ENCODE peak calls at places on chromosomes 6 and 20, in four cellular contexts. T is OCI-LY7, V is tibial artery, U is kidney. P is an unnamed sample.

GRCh38 chr6:64736421-64736950 is 970.5 kb downstream of the EYS start:
- DNase-seq in T (no peak), V (no peak), U (no peak), P (no peak)

GRCh38 chr20:33554914-33555420 is 65.1 kb downstream of the CBFA2T2 start:
- DNase-seq in T (peak; percentile 91), V (no peak), U (no peak), P (no peak)

GRCh38 chr6:159645659-159646058 is 47.4 kb downstream of the SOD2 start:
- DNase-seq in T (no peak), V (no peak), U (no peak), P (no peak)

GRCh38 chr6:34067814-34068213 is 78.1 kb downstream of the GRM4 start:
- DNase-seq in T (peak; percentile 29), V (no peak), U (no peak), P (peak; percentile 71)

GRCh38 chr6:133241901-133242760 is 974 bp downstream of the EYA4 start:
- DNase-seq in T (no peak), V (no peak), U (peak; percentile 81), P (no peak)

GRCh38 chr20:17394411-17394810 is 136.8 kb downstream of the BFSP1 start:
- DNase-seq in T (no peak), V (no peak), U (no peak), P (no peak)

GRCh38 chr20:574297-574942 is 30.8 kb upstream of the CSNK2A1 start:
- DNase-seq in T (no peak), V (no peak), U (no peak), P (peak; percentile 85)

GRCh38 chr20:51531712-51532456 is 10.6 kb downstream of the NFATC2 start:
- DNase-seq in T (no peak), V (no peak), U (no peak), P (no peak)

GRCh38 chr6:15457121-15457646 is 205.6 kb downstream of the DTNBP1 start:
- DNase-seq in T (no peak), V (no peak), U (no peak), P (no peak)

GRCh38 chr6:34529665-34530327 is 26.3 kb downstream of the SPDEF start:
- DNase-seq in T (no peak), V (no peak), U (no peak), P (no peak)

GRCh38 chr6:6918216-6918983 is 189.4 kb upstream of the RREB1 start:
- DNase-seq in T (no peak), V (no peak), U (no peak), P (no peak)

GRCh38 chr6:5261545-5262109 is 314 bp downstream of the FARS2 start:
- DNase-seq in T (no peak), V (no peak), U (no peak), P (no peak)

GRCh38 chr20:59518881-59519706 is 85.2 kb upstream of the PHACTR3 start:
- DNase-seq in T (peak; percentile 58), V (no peak), U (no peak), P (peak; percentile 46)

GRCh38 chr6:140590641-140591040 is 1216.2 kb upstream of the CITED2 start:
- DNase-seq in T (no peak), V (no peak), U (no peak), P (no peak)

GRCh38 chr6:74991573-74992332 is 214.1 kb downstream of the COL12A1 start:
- DNase-seq in T (no peak), V (no peak), U (no peak), P (no peak)

GRCh38 chr6:151681426-151682059 is 125.9 kb upstream of the ESR1 start:
- DNase-seq in T (no peak), V (no peak), U (no peak), P (no peak)

GRCh38 chr6:1596088-1596852 is 13.4 kb upstream of the FOXC1 start:
- DNase-seq in T (peak; percentile 54), V (peak; percentile 80), U (no peak), P (peak; percentile 71)

GRCh38 chr6:138487122-138487604 is 12.1 kb downstream of the NHSL1 start:
- DNase-seq in T (no peak), V (no peak), U (no peak), P (no peak)

GRCh38 chr6:7489376-7489775 is 52.1 kb upstream of the DSP start:
- DNase-seq in T (no peak), V (no peak), U (no peak), P (no peak)

GRCh38 chr6:49801525-49801924 is 14.4 kb upstream of the PGK2 start:
- DNase-seq in T (no peak), V (no peak), U (no peak), P (no peak)

GRCh38 chr20:33051333-33051732 is 2.4 kb upstream of the BPIFB3 start:
- DNase-seq in T (no peak), V (no peak), U (no peak), P (no peak)

GRCh38 chr20:50824137-50824536 is 29.3 kb downstream of the BCAS4 start:
- DNase-seq in T (no peak), V (peak; percentile 96), U (peak; percentile 88), P (no peak)

GRCh38 chr6:24126586-24127192 is 674 bp downstream of the NRSN1 start:
- DNase-seq in T (peak; percentile 39), V (no peak), U (no peak), P (no peak)

GRCh38 chr20:32127347-32127746 is 17.8 kb downstream of the TM9SF4 start:
- DNase-seq in T (no peak), V (no peak), U (no peak), P (no peak)

GRCh38 chr6:71072508-71072907 is 115.6 kb upstream of the B3GAT2 start:
- DNase-seq in T (no peak), V (no peak), U (no peak), P (no peak)

GRCh38 chr6:7215798-7216231 is 97.2 kb downstream of the SSR1 start:
- DNase-seq in T (no peak), V (no peak), U (peak; percentile 86), P (no peak)

GRCh38 chr20:38373231-38373867 is 27.1 kb downstream of the LBP start:
- DNase-seq in T (no peak), V (no peak), U (no peak), P (no peak)

GRCh38 chr6:52407467-52407866 is 12.7 kb upstream of the EFHC1 start:
- DNase-seq in T (peak; percentile 80), V (no peak), U (no peak), P (peak; percentile 49)

GRCh38 chr6:53391170-53391569 is 42.4 kb upstream of the ELOVL5 start:
- DNase-seq in T (no peak), V (no peak), U (no peak), P (no peak)

GRCh38 chr6:113909224-113909856 is 52.2 kb downstream of the MARCKS start:
- DNase-seq in T (peak; percentile 68), V (no peak), U (no peak), P (no peak)

GRCh38 chr6:11852061-11852619 is 73.5 kb upstream of the ADTRP start:
- DNase-seq in T (no peak), V (no peak), U (no peak), P (no peak)

GRCh38 chr20:40943591-40943990 is 85.0 kb upstream of the TOP1 start:
- DNase-seq in T (peak; percentile 25), V (no peak), U (no peak), P (no peak)

GRCh38 chr20:34449674-34450592 is 66.3 kb upstream of the DYNLRB1 start:
- DNase-seq in T (no peak), V (no peak), U (no peak), P (no peak)

GRCh38 chr6:136611133-136611532 is 60.9 kb upstream of the MAP7 start:
- DNase-seq in T (no peak), V (no peak), U (no peak), P (no peak)

GRCh38 chr6:15758631-15759215 is 95.9 kb upstream of the DTNBP1 start:
- DNase-seq in T (no peak), V (no peak), U (no peak), P (no peak)

GRCh38 chr20:47230811-47231256 is 125.7 kb downstream of the ZMYND8 start:
- DNase-seq in T (no peak), V (no peak), U (no peak), P (peak; percentile 84)

GRCh38 chr20:47233333-47234188 is 122.9 kb downstream of the ZMYND8 start:
- DNase-seq in T (no peak), V (no peak), U (no peak), P (no peak)

GRCh38 chr20:47228654-47229053 is 127.8 kb downstream of the ZMYND8 start:
- DNase-seq in T (no peak), V (no peak), U (no peak), P (peak; percentile 70)

GRCh38 chr20:47232518-47232917 is 124.0 kb downstream of the ZMYND8 start:
- DNase-seq in T (no peak), V (no peak), U (no peak), P (peak; percentile 25)

DNA sequence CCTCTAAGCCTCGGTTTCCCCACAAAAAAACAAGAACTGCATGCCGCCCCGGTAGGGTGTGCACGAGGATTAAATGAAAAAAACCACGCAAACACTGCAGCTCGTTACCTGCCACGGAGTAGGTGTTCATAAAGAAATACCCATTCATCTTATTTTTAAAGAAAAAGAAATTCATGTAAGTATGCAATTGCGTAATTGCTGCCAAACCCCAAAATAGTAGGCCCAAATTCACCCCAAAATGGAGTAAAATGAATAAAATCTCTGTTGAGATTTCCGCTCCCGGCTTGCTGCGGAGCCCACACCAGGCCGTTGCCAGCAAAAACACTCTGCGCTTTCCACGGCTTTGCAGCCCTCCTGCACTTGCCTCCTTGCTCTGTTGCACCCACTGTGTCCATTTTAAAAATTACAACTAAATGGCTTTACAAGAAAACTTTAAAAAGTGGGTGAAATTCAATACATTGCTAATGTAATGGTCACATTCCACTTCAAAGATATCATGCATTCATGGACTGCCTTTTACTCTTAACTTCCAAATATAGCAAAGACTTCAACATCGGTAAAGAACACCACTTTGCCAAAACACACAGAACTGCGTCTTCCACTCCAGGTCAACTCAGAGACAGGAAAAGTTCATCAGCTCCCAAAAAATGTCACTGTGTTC is 125.0 kb downstream of the ZMYND8 start:
- DNase-seq in T (no peak), V (no peak), U (no peak), P (no peak)
- TF ChIP-seq CTCF in T (no peak), V (no peak), U (no peak), P (no peak)

DNA sequence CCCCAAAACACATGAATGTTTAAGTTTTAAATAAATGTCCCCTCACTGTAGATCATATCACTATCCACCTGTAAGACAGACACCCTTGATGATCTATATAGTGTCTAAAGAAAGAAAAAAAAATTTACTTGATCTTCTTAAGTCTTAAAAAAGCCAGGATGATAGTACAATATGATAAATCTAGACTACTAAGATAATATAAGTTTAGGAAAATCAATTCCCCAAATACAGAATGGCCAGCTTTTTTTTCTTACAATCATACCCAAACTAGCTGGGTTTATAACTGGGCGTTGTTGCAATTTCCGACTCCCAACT is 14.4 kb downstream of the ZNF217 start:
- DNase-seq in T (no peak), V (no peak), U (no peak), P (no peak)
- H3K4me3 ChIP-seq in T (peak overlapping the region; percentile 68), V (no peak overlapping the region), U (peak overlapping the region; percentile 39), P (no peak overlapping the region)

GRCh38 chr20:23350007-23350854 is at the start of gene NXT1:
- DNase-seq in T (peak; percentile 97), V (peak; percentile 99), U (peak; percentile 98), P (peak; percentile 97)
- TF ChIP-seq CTCF in T (peak; percentile 45), V (peak; percentile 14), U (no peak), P (no peak)

DNA sequence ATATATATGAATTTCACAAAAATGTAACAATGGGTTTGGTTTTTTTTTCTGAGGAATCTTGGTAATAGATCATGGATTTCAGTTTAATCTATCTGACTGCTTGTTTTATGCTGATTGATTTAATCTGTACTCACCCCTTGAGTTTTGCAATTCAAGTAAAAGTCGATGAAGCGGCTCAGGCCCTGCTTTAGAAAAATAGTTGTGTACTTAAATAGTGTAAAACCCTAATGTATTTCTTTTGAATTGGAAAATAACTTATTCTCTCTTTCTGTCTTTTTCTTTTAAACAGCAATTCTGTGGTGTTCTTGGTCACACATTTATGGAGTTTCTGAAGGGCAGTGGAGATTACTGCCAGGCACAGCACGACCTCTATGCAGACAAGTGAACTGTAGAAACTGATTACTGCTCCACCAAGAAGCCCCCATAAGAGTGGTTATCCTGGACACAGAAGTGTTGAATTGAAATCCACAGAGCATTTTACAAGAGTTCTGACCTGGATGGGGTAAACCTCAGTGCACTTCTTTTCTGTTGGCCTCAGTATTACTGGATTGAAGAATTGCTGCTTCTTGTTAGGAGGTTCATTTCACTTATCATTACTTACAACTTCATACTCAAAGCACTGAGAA is 4.0 kb downstream of the LOC128125822 start:
- DNase-seq in T (no peak), V (no peak), U (no peak), P (no peak)
- H3K4me3 ChIP-seq in T (no peak overlapping the region), V (no peak overlapping the region), U (no peak overlapping the region), P (no peak overlapping the region)

P was measured in WERI-Rb-1.